ENCODE peak calls at places on chromosomes 5 and 9, in six cellular contexts. O, J, V, W, G and L are unnamed samples.

GRCh38 chr5:122756263-122756911 is 18.5 kb upstream of the SNX2 start:
- DNase-seq in O (peak), J (peak), W (no peak), V (no peak), G (no peak), L (peak)

GRCh38 chr5:60295423-60295822 is 401.9 kb upstream of the PDE4D start:
- DNase-seq in V (no peak), O (peak), W (no peak), J (no peak), G (no peak), L (no peak)

GRCh38 chr5:41128291-41128690 is 57.1 kb upstream of the MROH2B start:
- DNase-seq in G (no peak), O (no peak), W (no peak), J (no peak), V (no peak), L (no peak)

GRCh38 chr9:89507626-89508025 is 9.7 kb upstream of the SEMA4D start:
- DNase-seq in J (no peak), V (no peak), W (peak), O (no peak), G (no peak), L (no peak)

GRCh38 chr5:32531885-32532520 is 53.4 kb upstream of the SUB1 start:
- DNase-seq in G (peak), J (no peak), O (peak), W (peak), V (no peak), L (peak)

GRCh38 chr5:113343343-113343742 is 91.4 kb downstream of the TSSK1B start:
- DNase-seq in W (no peak), O (no peak), G (no peak), V (no peak), J (no peak), L (no peak)

GRCh38 chr9:138105123-138105415 is 227.5 kb downstream of the CACNA1B start:
- DNase-seq in V (no peak), J (no peak), G (no peak), O (no peak), W (no peak), L (no peak)

GRCh38 chr5:180644825-180645608 is 4.4 kb downstream of the FLT4 start:
- DNase-seq in O (no peak), W (no peak), G (no peak), V (peak), J (no peak), L (no peak)

GRCh38 chr9:21413089-21414023 is 4.4 kb downstream of the IFNA8 start:
- DNase-seq in W (peak), V (no peak), G (no peak), J (no peak), O (no peak), L (peak)

GRCh38 chr5:80318212-80318611 is 1.6 kb upstream of the SPZ1 start:
- DNase-seq in W (no peak), V (no peak), G (no peak), O (no peak), J (no peak), L (peak)

GRCh38 chr5:62779010-62779422 is 200.4 kb downstream of the LRRC70 start:
- DNase-seq in W (no peak), J (peak), O (peak), G (peak), V (no peak), L (no peak)

GRCh38 chr5:153960269-153961215 is 78.2 kb downstream of the FAM114A2 start:
- DNase-seq in G (no peak), O (peak), J (no peak), W (no peak), V (no peak), L (no peak)

GRCh38 chr5:132308701-132309100 is 14.5 kb downstream of the SLC22A4 start:
- DNase-seq in O (no peak), J (no peak), V (no peak), G (no peak), W (no peak), L (no peak)